ENCODE peak calls at places on chromosomes 2 and 18, in four cellular contexts. One of them, this sample, is unnamed.

GRCh38 chr18:51890762-51891161 is 449.2 kb upstream of the DCC start:
- DNase-seq in GM23248: peak
- DNase-seq in IMR-90: peak
- DNase-seq in mammary epithelial cell: peak
- DNase-seq in this sample: peak

GRCh38 chr18:435940-436339 is 64.6 kb downstream of the COLEC12 start:
- DNase-seq in GM23248: peak
- DNase-seq in IMR-90: peak
- DNase-seq in mammary epithelial cell: no peak
- DNase-seq in this sample: peak

GRCh38 chr18:46414863-46415262 is 242.2 kb downstream of the LOXHD1 start:
- DNase-seq in GM23248: no peak
- DNase-seq in IMR-90: no peak
- DNase-seq in mammary epithelial cell: no peak
- DNase-seq in this sample: no peak

GRCh38 chr2:28445448-28446258 is 50.2 kb upstream of the PLB1 start:
- DNase-seq in GM23248: peak
- DNase-seq in IMR-90: peak
- DNase-seq in mammary epithelial cell: peak
- DNase-seq in this sample: peak

GRCh38 chr2:123093199-123093598 is 931.9 kb upstream of the CNTNAP5 start:
- DNase-seq in GM23248: no peak
- DNase-seq in IMR-90: no peak
- DNase-seq in mammary epithelial cell: no peak
- DNase-seq in this sample: no peak

GRCh38 chr18:26868968-26869586 is 3.6 kb upstream of the AQP4 start:
- DNase-seq in GM23248: no peak
- DNase-seq in IMR-90: no peak
- DNase-seq in mammary epithelial cell: no peak
- DNase-seq in this sample: no peak

GRCh38 chr2:102331311-102331980 is 20.1 kb downstream of the IL1RL1 start:
- DNase-seq in GM23248: peak
- DNase-seq in IMR-90: no peak
- DNase-seq in mammary epithelial cell: no peak
- DNase-seq in this sample: no peak

GRCh38 chr18:48680339-48680738 is 141.5 kb downstream of the CTIF start:
- DNase-seq in GM23248: no peak
- DNase-seq in IMR-90: no peak
- DNase-seq in mammary epithelial cell: no peak
- DNase-seq in this sample: no peak

GRCh38 chr2:237618449-237618848 is 8.9 kb upstream of the LRRFIP1 start:
- DNase-seq in GM23248: peak
- DNase-seq in IMR-90: peak
- DNase-seq in mammary epithelial cell: no peak
- DNase-seq in this sample: peak

GRCh38 chr2:234745347-234745746 is 206.5 kb upstream of the SH3BP4 start:
- DNase-seq in GM23248: no peak
- DNase-seq in IMR-90: no peak
- DNase-seq in mammary epithelial cell: no peak
- DNase-seq in this sample: no peak

GRCh38 chr18:26777316-26778053 is 88.0 kb downstream of the AQP4 start:
- DNase-seq in GM23248: no peak
- DNase-seq in IMR-90: no peak
- DNase-seq in mammary epithelial cell: peak
- DNase-seq in this sample: peak

GRCh38 chr2:64924178-64924934 is 64.8 kb upstream of the SLC1A4 start:
- DNase-seq in GM23248: no peak
- DNase-seq in IMR-90: no peak
- DNase-seq in mammary epithelial cell: no peak
- DNase-seq in this sample: no peak

GRCh38 chr2:127048969-127049897 is 57.7 kb downstream of the BIN1 start:
- DNase-seq in GM23248: no peak
- DNase-seq in IMR-90: no peak
- DNase-seq in mammary epithelial cell: no peak
- DNase-seq in this sample: no peak

GRCh38 chr2:232577841-232578240 is 27.4 kb downstream of the EIF4E2 start:
- DNase-seq in GM23248: no peak
- DNase-seq in IMR-90: no peak
- DNase-seq in mammary epithelial cell: no peak
- DNase-seq in this sample: no peak

GRCh38 chr2:112927745-112928144 is 16.8 kb downstream of the IL37 start:
- DNase-seq in GM23248: peak
- DNase-seq in IMR-90: no peak
- DNase-seq in mammary epithelial cell: no peak
- DNase-seq in this sample: peak

GRCh38 chr2:229642371-229642770 is 72.0 kb downstream of the DNER start:
- DNase-seq in GM23248: no peak
- DNase-seq in IMR-90: no peak
- DNase-seq in mammary epithelial cell: peak
- DNase-seq in this sample: no peak

GRCh38 chr2:32427672-32428622 is 71.1 kb downstream of the BIRC6 start:
- DNase-seq in GM23248: no peak
- DNase-seq in IMR-90: no peak
- DNase-seq in mammary epithelial cell: no peak
- DNase-seq in this sample: no peak

GRCh38 chr2:137857871-137858270 is 106.4 kb upstream of the HNMT start:
- DNase-seq in GM23248: no peak
- DNase-seq in IMR-90: no peak
- DNase-seq in mammary epithelial cell: no peak
- DNase-seq in this sample: no peak

GRCh38 chr2:30301551-30301950 is 70.2 kb downstream of the LBH start:
- DNase-seq in GM23248: peak
- DNase-seq in IMR-90: peak
- DNase-seq in mammary epithelial cell: no peak
- DNase-seq in this sample: no peak

GRCh38 chr2:160429248-160430000 is 64.2 kb downstream of the RBMS1 start:
- DNase-seq in GM23248: peak
- DNase-seq in IMR-90: peak
- DNase-seq in mammary epithelial cell: peak
- DNase-seq in this sample: peak

DNA sequence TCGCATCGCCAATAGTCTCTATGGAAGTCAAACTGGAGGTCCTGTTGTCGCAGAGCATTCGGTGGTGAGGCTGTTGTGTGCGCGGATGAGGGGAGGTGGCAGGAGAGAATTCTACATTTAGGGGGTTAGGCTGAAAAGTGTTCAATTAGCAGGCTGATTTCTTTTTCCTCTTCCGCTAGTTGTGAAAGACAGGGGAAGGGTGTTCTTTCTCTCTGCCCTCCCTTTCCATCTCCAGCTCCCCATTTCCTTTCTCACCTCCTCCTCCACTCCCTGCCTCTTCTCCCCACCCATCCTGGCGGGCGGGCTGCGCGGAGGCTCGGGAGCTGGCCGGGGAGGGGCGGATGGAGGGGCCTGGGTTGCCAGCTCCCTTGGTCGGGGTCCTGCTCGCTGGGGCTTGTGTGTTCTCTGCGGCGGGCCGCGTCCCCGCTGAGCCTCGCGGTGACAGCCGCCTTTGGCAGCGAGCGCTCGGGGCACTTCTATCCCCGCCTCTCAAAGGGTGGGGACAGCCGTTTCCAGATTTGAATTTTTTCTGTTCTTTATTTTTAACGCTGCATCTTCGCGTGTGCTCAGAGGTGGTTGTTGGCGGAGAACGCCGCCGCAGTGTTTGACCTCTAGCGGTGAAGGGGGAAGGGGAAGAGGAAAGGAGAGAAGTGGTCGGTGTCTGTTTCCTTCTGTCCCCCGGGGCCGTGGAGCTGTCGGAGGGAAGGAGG is 3.6 kb downstream of the SOX11 start:
- DNase-seq in GM23248: peak
- DNase-seq in IMR-90: peak
- DNase-seq in mammary epithelial cell: no peak
- DNase-seq in this sample: peak
- H3K4me3 ChIP-seq in GM23248: peak
- H3K4me3 ChIP-seq in IMR-90: peak
- H3K4me3 ChIP-seq in mammary epithelial cell: no peak
- H3K4me3 ChIP-seq in this sample: peak

GRCh38 chr18:44702594-44702993 is 21.9 kb downstream of the SETBP1 start:
- DNase-seq in GM23248: no peak
- DNase-seq in IMR-90: no peak
- DNase-seq in mammary epithelial cell: no peak
- DNase-seq in this sample: no peak

GRCh38 chr18:44699571-44700261 is 19.0 kb downstream of the SETBP1 start:
- DNase-seq in GM23248: no peak
- DNase-seq in IMR-90: no peak
- DNase-seq in mammary epithelial cell: no peak
- DNase-seq in this sample: no peak

GRCh38 chr18:44701227-44701626 is 20.5 kb downstream of the SETBP1 start:
- DNase-seq in GM23248: no peak
- DNase-seq in IMR-90: no peak
- DNase-seq in mammary epithelial cell: no peak
- DNase-seq in this sample: no peak

GRCh38 chr18:44698518-44698917 is 17.8 kb downstream of the SETBP1 start:
- DNase-seq in GM23248: no peak
- DNase-seq in IMR-90: no peak
- DNase-seq in mammary epithelial cell: no peak
- DNase-seq in this sample: no peak

GRCh38 chr18:44700652-44701051 is 20.0 kb downstream of the SETBP1 start:
- DNase-seq in GM23248: peak
- DNase-seq in IMR-90: no peak
- DNase-seq in mammary epithelial cell: peak
- DNase-seq in this sample: peak
- H3K9ac ChIP-seq in GM23248: no peak
- H3K9ac ChIP-seq in IMR-90: no peak
- H3K9ac ChIP-seq in mammary epithelial cell: peak
- H3K9ac ChIP-seq in this sample: no peak

DNA sequence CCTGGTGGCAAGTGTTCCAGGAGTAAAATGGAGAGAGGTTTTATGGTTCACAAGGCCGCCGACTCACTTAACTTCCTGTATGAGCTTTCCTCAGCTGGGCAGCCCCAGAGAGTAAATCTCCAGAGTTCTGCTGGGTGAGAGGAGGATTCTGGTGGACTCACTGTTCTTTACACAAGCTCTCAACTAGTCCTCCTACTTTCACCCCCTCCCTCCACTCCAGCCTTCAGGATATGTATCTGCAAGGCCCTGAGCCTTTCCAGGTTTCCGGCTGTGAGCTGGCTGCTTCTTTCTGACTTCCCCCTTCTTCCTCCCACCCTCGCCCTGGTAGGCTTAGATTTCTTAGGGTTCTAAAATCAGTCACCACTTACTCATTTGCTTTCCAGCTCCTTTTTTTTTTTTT is 34.0 kb downstream of the EML6 start:
- DNase-seq in GM23248: peak
- DNase-seq in IMR-90: peak
- DNase-seq in mammary epithelial cell: no peak
- DNase-seq in this sample: peak
- H3K4me3 ChIP-seq in GM23248: peak
- H3K4me3 ChIP-seq in IMR-90: no peak
- H3K4me3 ChIP-seq in mammary epithelial cell: no peak
- H3K4me3 ChIP-seq in this sample: no peak

DNA sequence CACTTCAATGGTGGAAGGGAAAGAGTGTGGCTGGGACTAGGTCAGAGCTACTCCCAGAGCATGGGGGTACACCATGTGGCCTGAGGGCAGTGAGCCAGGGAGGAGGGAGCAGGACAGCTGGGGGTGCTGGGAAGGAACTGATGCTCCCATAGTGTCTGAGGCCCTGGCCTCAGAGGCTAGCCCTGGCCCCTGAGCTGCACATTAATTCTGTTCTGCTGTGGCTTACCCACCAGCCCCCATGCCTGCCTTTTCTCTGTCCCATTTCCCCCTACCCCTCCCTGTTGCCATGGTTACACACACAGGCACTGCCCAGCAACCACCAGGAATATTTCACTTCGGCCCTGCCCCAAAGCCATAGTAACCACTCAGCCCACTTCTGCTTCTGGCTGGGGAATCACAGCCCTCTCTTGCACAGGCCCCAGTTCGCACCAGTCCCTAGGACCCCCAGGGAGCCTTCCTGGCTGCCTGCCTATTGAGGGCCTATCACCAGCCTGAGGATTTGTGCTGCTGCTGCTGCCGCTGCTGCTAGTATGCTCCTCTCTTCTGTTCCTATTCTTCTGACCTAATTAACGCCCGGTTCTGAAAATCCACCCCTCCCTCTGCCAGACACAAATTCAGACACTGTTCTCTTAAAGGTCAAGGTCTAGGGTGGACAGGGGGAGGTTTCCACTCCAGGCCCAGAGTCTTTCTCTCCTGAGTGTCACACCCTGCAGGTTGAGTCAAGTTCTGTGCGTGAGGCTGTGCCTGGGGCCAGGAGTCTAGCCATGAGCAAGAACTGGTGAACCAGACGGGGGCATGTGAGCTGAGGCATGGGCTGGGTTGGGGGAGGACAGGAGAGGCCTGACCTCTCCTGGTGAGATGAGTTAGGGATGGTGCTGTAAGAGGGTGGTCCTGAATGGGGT is 87.1 kb upstream of the MCFD2 start:
- DNase-seq in GM23248: peak
- DNase-seq in IMR-90: no peak
- DNase-seq in mammary epithelial cell: no peak
- DNase-seq in this sample: no peak
- H3K9ac ChIP-seq in GM23248: peak
- H3K9ac ChIP-seq in IMR-90: no peak
- H3K9ac ChIP-seq in mammary epithelial cell: no peak
- H3K9ac ChIP-seq in this sample: peak

GRCh38 chr2:179050735-179051134 is 798 bp upstream of the CCDC141 start:
- DNase-seq in GM23248: no peak
- DNase-seq in IMR-90: no peak
- DNase-seq in mammary epithelial cell: no peak
- DNase-seq in this sample: no peak

GRCh38 chr2:179044500-179044899 is 5.4 kb downstream of the CCDC141 start:
- DNase-seq in GM23248: no peak
- DNase-seq in IMR-90: no peak
- DNase-seq in mammary epithelial cell: no peak
- DNase-seq in this sample: no peak

GRCh38 chr2:179049203-179049545 is 763 bp downstream of the CCDC141 start:
- DNase-seq in GM23248: no peak
- DNase-seq in IMR-90: no peak
- DNase-seq in mammary epithelial cell: no peak
- DNase-seq in this sample: no peak

GRCh38 chr2:179051250-179051649 is 1.3 kb upstream of the CCDC141 start:
- DNase-seq in GM23248: no peak
- DNase-seq in IMR-90: no peak
- DNase-seq in mammary epithelial cell: no peak
- DNase-seq in this sample: no peak

DNA sequence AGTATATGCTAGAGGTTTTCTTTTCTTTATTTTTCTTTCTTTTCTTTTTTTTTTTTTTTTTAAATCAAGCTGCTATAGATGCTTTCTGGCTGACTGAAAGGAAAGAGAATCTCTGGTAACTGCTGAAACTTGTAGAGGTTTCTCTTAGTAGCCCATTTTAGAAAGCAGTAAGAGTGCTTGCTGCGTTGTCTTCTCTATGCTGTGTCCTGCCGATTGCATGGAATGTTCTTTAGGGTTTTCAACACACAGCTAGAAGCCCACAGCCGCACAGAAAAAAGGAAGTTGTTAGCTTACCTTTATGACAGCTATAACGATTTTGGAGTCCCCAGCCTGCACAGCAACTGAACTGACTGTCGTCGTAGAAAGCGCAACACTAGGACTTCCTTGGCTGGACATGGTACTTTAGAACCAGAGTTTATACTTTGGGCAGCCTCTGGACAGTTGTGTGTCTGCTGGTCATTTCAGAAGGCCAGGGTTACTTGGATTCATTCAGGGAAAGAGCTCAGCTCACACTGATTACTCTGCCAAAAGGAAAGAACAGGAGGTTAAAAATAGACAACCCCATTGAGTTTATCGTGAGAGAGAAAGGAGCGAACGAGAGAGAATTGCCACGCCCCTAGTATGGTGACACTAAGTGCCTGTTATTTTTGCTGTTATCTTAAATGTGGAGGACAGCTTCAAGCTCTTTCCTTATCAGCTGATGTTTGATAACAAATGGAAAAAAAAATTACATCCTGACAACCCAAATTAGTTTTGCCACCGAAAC is at the start of gene CCDC141:
- DNase-seq in GM23248: no peak
- DNase-seq in IMR-90: no peak
- DNase-seq in mammary epithelial cell: no peak
- DNase-seq in this sample: no peak
- H3K4me3 ChIP-seq in GM23248: no peak
- H3K4me3 ChIP-seq in IMR-90: no peak
- H3K4me3 ChIP-seq in mammary epithelial cell: no peak
- H3K4me3 ChIP-seq in this sample: no peak

This sample was measured in astrocyte.